ENCODE peak calls at places on chromosome 22, in four cellular contexts. H is A549, N is ovary, S is pancreas. O is an unnamed sample.

GRCh38 chr22:17777005-17777716 is 2.9 kb upstream of the BID start:
- DNase-seq in S (no peak), H (no peak), N (no peak), O (no peak)

GRCh38 chr22:37627545-37627944 is 11.9 kb upstream of the SH3BP1 start:
- DNase-seq in S (no peak), N (peak; percentile 20), H (no peak), O (no peak)

GRCh38 chr22:29979645-29980303 is 96.8 kb downstream of the MTMR3 start:
- DNase-seq in N (no peak), S (no peak), H (no peak), O (no peak)

GRCh38 chr22:37474447-37475090 is 11.6 kb downstream of the MFNG start:
- DNase-seq in N (no peak), H (no peak), S (peak; percentile 7), O (no peak)

GRCh38 chr22:22787805-22788459 is 99.7 kb upstream of the IGLL5 start:
- DNase-seq in N (no peak), H (peak; percentile 52), S (peak; percentile 59), O (peak; percentile 24)

GRCh38 chr22:27853404-27853803 is 51.8 kb upstream of the MN1 start:
- DNase-seq in H (no peak), S (no peak), N (no peak), O (no peak)

GRCh38 chr22:30041881-30042280 is 38.4 kb upstream of the HORMAD2 start:
- DNase-seq in H (no peak), S (no peak), N (no peak), O (no peak)

GRCh38 chr22:17910561-17911311 is 113.6 kb downstream of the MICAL3 start:
- DNase-seq in N (peak; percentile 73), H (peak; percentile 45), S (peak; percentile 45), O (peak; percentile 75)

GRCh38 chr22:37368058-37368457 is 59.2 kb downstream of the ELFN2 start:
- DNase-seq in H (no peak), N (no peak), S (no peak), O (no peak)

GRCh38 chr22:41844513-41844912 is 11.6 kb downstream of the SREBF2 start:
- DNase-seq in N (no peak), H (no peak), S (no peak), O (no peak)

DNA sequence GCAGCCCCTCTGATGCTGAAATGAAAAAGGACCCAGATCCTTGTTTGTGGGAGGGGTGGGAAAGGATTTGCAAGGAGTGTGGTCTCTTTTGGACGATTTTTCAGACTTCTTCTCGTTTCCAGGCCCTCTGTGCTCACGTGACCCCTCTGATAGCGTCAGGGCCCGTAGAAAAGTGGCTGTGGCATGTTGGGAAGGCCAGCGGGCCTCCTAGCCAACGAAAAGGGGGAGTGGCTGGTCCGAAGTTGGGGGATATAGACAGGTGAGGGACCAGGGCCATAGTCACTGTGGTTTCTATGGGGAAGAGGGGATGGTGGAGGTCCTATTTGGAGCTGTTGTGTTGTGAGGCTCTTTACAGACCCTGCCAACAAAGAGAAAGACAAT is 6.6 kb downstream of the PARVB start:
- DNase-seq in N (no peak), H (no peak), S (no peak), O (no peak)
- H3K27ac ChIP-seq in N (no peak overlapping the region), H (no peak overlapping the region), S (peak overlapping the region; percentile 12), O (no peak overlapping the region)

DNA sequence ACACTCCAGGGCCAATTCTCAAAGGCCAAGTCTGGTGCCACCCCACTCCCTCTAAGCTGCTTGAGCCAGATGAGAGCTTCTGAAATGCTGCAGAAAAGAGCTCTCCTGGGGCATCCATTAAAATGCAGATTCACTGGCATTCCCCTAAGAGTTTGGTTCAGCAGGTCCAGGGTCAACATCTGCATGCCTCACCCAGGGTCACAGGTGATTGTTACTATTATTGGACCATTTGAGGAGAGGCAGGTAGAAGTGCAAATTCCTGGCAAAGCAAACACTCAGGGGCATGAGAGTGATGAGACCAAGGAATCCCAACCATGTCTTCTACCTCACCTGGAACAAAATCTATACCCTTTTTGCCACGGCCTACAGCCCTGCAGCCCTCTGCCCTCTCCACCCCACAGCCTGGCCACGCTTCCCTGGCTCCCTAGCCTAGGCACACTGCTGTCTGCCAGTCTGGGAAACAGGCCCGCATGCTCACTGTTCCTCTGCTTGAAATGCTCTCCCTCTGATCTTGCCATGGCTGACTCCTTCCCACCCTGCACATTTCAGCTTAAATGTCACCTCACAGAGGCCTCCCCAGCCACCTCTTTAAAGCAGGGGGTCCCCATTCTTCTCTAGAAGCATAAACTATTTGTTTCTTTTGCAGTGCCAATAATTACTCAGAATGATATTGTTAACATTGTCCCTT is 4.4 kb upstream of the P2RX6 start:
- DNase-seq in H (no peak), S (no peak), N (no peak), O (no peak)
- H3K27ac ChIP-seq in H (no peak overlapping the region), S (no peak overlapping the region), N (no peak overlapping the region), O (no peak overlapping the region)

DNA sequence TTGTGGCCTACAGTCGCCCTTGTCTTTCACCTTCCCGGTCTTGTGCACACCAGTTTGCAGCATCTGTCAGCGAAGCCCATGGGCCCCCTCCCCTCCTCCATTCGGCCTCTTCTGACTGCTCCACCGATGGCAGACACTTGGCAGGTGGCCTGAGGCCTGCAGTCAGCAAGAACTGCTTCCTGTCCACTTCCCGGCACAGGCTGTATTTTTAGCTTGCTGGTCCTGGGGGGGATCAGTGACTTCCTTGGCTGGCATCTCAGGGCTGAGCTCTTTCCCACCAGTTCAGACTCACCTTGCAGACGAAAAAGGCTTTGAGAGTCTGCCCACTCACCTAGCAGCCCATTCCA is 106.4 kb downstream of the SYN3 start:
- DNase-seq in S (no peak), N (peak; percentile 21), H (no peak), O (peak; percentile 23)
- H3K27ac ChIP-seq in S (no peak overlapping the region), N (no peak overlapping the region), H (no peak overlapping the region), O (no peak overlapping the region)

GRCh38 chr22:49948116-49948515 is 12.5 kb upstream of the PIM3 start:
- DNase-seq in H (no peak), N (no peak), S (peak; percentile 81), O (no peak)

GRCh38 chr22:49949914-49950292 is 10.7 kb upstream of the PIM3 start:
- DNase-seq in S (no peak), N (no peak), H (no peak), O (no peak)

GRCh38 chr22:49948573-49948957 is 12.0 kb upstream of the PIM3 start:
- DNase-seq in H (no peak), S (no peak), N (no peak), O (no peak)

GRCh38 chr22:49950396-49950994 is 10.1 kb upstream of the PIM3 start:
- DNase-seq in S (no peak), H (no peak), N (no peak), O (no peak)

DNA sequence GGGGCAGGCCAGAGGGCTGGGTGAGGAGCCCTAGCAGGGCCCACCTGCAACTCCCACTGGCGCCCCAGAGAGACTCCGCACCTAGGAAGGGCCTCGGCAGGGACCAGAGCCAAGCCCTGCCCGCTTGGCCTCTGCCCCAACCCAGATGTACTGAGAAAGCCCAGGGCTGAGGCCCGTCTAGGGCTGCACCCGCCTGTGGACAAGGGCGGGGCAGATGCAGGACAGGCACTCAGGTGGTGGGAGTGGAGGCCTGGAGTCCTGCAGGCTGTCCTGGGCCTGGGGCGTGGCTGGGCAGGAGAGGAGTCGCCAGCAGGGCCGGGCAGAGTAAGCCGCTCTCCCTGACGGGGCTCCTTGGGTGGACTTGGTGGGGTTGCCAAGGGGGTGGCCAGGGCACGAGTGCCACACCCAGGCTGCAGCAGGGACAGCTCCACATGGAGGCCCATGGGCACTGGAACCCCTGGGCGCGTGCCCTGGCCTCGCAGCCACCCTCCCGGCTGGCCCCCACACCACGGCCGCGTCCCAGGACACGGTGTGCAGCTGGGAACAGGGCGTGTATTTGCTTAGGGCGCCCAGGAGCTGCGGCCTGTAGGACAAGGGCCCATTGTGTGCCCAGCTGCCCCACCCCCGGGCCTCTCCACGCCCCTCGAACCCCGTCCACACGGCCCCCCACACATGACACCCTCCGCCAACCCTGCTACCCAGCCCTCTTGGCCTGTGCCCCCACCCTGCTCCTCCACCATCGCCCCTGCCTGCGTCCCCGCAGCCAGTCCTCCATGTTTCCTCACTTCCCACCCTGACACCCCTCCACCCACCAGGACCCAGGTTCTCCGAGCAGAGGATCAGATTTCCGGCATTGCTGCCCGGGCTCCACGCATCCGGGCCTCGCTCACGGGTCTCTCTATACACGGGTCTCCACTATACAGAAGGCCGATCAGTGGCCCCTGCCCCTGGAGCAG is 11.3 kb upstream of the PIM3 start:
- DNase-seq in H (peak; percentile 74), N (no peak), S (peak; percentile 96), O (no peak)
- H3K27ac ChIP-seq in H (peak overlapping the region; percentile 91), N (no peak overlapping the region), S (peak overlapping the region; percentile 98), O (no peak overlapping the region)

GRCh38 chr22:20658433-20659222 is 115.3 kb upstream of the SERPIND1 start:
- DNase-seq in S (no peak), N (no peak), H (no peak), O (no peak)

GRCh38 chr22:20661473-20661872 is 112.4 kb upstream of the SERPIND1 start:
- DNase-seq in H (no peak), S (no peak), N (no peak), O (no peak)

GRCh38 chr22:20659258-20659657 is 114.7 kb upstream of the SERPIND1 start:
- DNase-seq in N (no peak), S (no peak), H (no peak), O (no peak)

GRCh38 chr22:20659920-20660319 is 114.0 kb upstream of the SERPIND1 start:
- DNase-seq in N (no peak), H (no peak), S (no peak), O (no peak)

DNA sequence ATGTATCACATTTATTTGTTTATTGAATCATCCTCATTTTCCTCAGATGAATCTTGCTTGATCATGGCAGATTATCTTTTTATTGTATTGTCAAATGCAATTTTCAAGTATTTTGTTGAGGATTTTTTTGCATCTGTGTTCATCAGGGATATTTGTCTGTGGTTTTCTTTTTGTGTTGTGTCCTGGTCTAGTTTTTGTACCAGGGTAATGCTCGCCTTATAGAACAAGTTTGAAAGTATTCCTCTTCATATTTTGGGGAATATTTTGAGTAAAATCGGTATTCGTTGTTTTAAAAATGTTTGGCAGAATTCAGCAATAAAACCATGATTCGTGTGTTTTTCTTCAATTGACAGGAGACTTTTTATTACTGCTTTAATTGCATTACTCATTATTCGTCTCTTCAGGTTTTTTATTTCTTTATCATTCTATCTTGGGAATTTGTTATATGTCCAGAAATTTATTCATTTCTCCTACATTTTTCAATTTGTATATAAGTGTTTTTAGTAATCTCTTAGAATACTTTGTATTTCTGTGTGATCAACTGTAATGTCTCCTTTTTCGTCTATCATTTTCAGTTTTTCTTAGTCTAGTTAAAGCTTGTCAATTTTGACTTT is 113.4 kb upstream of the SERPIND1 start:
- DNase-seq in N (no peak), S (no peak), H (no peak), O (no peak)
- H3K27ac ChIP-seq in N (no peak overlapping the region), S (no peak overlapping the region), H (no peak overlapping the region), O (no peak overlapping the region)

GRCh38 chr22:31497148-31497938 is 1.0 kb downstream of the SFI1 start:
- DNase-seq in N (no peak), H (no peak), S (no peak), O (no peak)

GRCh38 chr22:31496735-31497146 is 405 bp downstream of the SFI1 start:
- DNase-seq in H (no peak), N (peak; percentile 50), S (no peak), O (no peak)

GRCh38 chr22:31496007-31496734 is at the start of gene SFI1:
- DNase-seq in S (peak; percentile 88), H (peak; percentile 86), N (peak; percentile 92), O (peak; percentile 92)

GRCh38 chr22:31492151-31492550 is 2.5 kb upstream of the EIF4ENIF1 start:
- DNase-seq in S (no peak), N (no peak), H (no peak), O (no peak)

GRCh38 chr22:31495343-31495742 is 993 bp upstream of the SFI1 start:
- DNase-seq in H (no peak), N (no peak), S (no peak), O (no peak)
- H3K27ac ChIP-seq in H (peak overlapping the region; percentile 85), N (no peak overlapping the region), S (peak overlapping the region; percentile 64), O (peak overlapping the region; percentile 73)

GRCh38 chr22:48331266-48331665 is 1496.4 kb downstream of the BRD1 start:
- DNase-seq in N (no peak), H (no peak), S (no peak), O (no peak)
- H3K27ac ChIP-seq in N (no peak overlapping the region), H (no peak overlapping the region), S (no peak overlapping the region), O (no peak overlapping the region)

O was measured in uterus.